ENCODE peak calls at places on chromosomes 4 and X, in eight cellular contexts. Q is neural crest cell; O is activated naive CD4-positive, alpha-beta T cell treated with anti-CD3 and anti-CD28 coated beads, Interleukin-2, amount 50 U/mL, for 16 hours; C is spleen; H is neural progenitor cell; V is cardiac septum; U is effector memory CD4-positive, alpha-beta T cell; Z is renal cortical epithelial cell. T is an unnamed sample.

GRCh38 chr4:89273741-89274141 is 33.9 kb downstream of the GPRIN3 start:
- DNase-seq in Q (no peak), O (no peak), C (no peak), H (no peak), V (no peak), U (no peak), Z (no peak), T (no peak)

GRCh38 chr4:123826896-123827295 is 430.3 kb downstream of the SPRY1 start:
- DNase-seq in Q (no peak), O (no peak), C (no peak), H (no peak), V (no peak), U (no peak), Z (no peak), T (no peak)

GRCh38 chr4:89216866-89217265 is 90.7 kb downstream of the GPRIN3 start:
- DNase-seq in Q (no peak), O (no peak), C (no peak), H (no peak), V (no peak), U (no peak), Z (no peak), T (no peak)

GRCh38 chrX:37077646-37078433 is 69.7 kb downstream of the FAM47C start:
- DNase-seq in Q (no peak), O (no peak), C (no peak), H (no peak), V (no peak), U (no peak), Z (no peak), T (no peak)

GRCh38 chr4:137614491-137614890 is 82.2 kb upstream of the PCDH18 start:
- DNase-seq in Q (no peak), O (no peak), C (no peak), H (no peak), V (no peak), U (no peak), Z (no peak), T (no peak)

GRCh38 chr4:154465085-154465484 is 26.5 kb downstream of the DCHS2 start:
- DNase-seq in Q (no peak), O (no peak), C (no peak), H (no peak), V (no peak), U (no peak), Z (no peak), T (no peak)

GRCh38 chr4:142549726-142550463 is 296.2 kb downstream of the INPP4B start:
- DNase-seq in Q (no peak), O (no peak), C (no peak), H (no peak), V (no peak), U (no peak), Z (peak; percentile 98), T (no peak)

GRCh38 chrX:39445336-39445735 is 644.1 kb downstream of the MID1IP1 start:
- DNase-seq in Q (peak; percentile 18), O (peak; percentile 42), C (no peak), H (peak; percentile 48), V (no peak), U (no peak), Z (no peak), T (peak; percentile 68)

GRCh38 chr4:142660728-142661127 is 185.4 kb downstream of the INPP4B start:
- DNase-seq in Q (no peak), O (no peak), C (no peak), H (no peak), V (no peak), U (no peak), Z (no peak), T (no peak)

GRCh38 chr4:39383690-39384089 is 17.5 kb upstream of the RFC1 start:
- DNase-seq in Q (no peak), O (no peak), C (no peak), H (no peak), V (no peak), U (no peak), Z (no peak), T (no peak)

GRCh38 chr4:112510468-112511293 is 5.3 kb downstream of the NEUROG2 start:
- DNase-seq in Q (no peak), O (no peak), C (no peak), H (peak; percentile 75), V (no peak), U (no peak), Z (no peak), T (no peak)

GRCh38 chrX:39052751-39053150 is 251.5 kb downstream of the MID1IP1 start:
- DNase-seq in Q (no peak), O (no peak), C (no peak), H (no peak), V (no peak), U (no peak), Z (no peak), T (no peak)

GRCh38 chr4:108333353-108333920 is 164.7 kb upstream of the LEF1 start:
- DNase-seq in Q (no peak), O (no peak), C (no peak), H (no peak), V (no peak), U (no peak), Z (no peak), T (no peak)

GRCh38 chr4:5753766-5754528 is 42.9 kb downstream of the EVC start:
- DNase-seq in Q (no peak), O (no peak), C (no peak), H (no peak), V (no peak), U (no peak), Z (peak; percentile 95), T (no peak)

GRCh38 chr4:138087181-138087714 is 154.9 kb downstream of the SLC7A11 start:
- DNase-seq in Q (no peak), O (no peak), C (no peak), H (no peak), V (no peak), U (no peak), Z (no peak), T (no peak)

GRCh38 chr4:94329933-94330332 is 12.7 kb downstream of the HPGDS start:
- DNase-seq in Q (no peak), O (no peak), C (no peak), H (no peak), V (no peak), U (no peak), Z (no peak), T (no peak)

GRCh38 chr4:127249066-127249766 is 383.5 kb upstream of the INTU start:
- DNase-seq in Q (no peak), O (no peak), C (no peak), H (no peak), V (no peak), U (no peak), Z (no peak), T (no peak)

GRCh38 chr4:88230953-88231835 is 53.2 kb downstream of the PPM1K start:
- DNase-seq in Q (no peak), O (no peak), C (no peak), H (no peak), V (no peak), U (no peak), Z (no peak), T (no peak)

GRCh38 chr4:3287271-3287971 is 5.4 kb upstream of the RGS12 start:
- DNase-seq in Q (no peak), O (no peak), C (no peak), H (no peak), V (peak; percentile 44), U (no peak), Z (no peak), T (no peak)

GRCh38 chr4:114264877-114265291 is 285.4 kb upstream of the ARSJ start:
- DNase-seq in Q (no peak), O (no peak), C (no peak), H (no peak), V (no peak), U (no peak), Z (peak; percentile 91), T (no peak)

GRCh38 chrX:22389544-22390243 is 117.0 kb downstream of the CBLL2 start:
- DNase-seq in Q (no peak), O (no peak), C (no peak), H (no peak), V (no peak), U (no peak), Z (peak; percentile 91), T (no peak)

GRCh38 chr4:94488667-94489066 is 36.9 kb downstream of the PDLIM5 start:
- DNase-seq in Q (no peak), O (no peak), C (no peak), H (no peak), V (no peak), U (no peak), Z (peak; percentile 93), T (no peak)

GRCh38 chr4:86357608-86358007 is 2.2 kb downstream of the MAPK10 start:
- DNase-seq in Q (no peak), O (no peak), C (no peak), H (no peak), V (no peak), U (no peak), Z (no peak), T (no peak)

GRCh38 chrX:55220119-55220794 is at the start of gene PAGE5:
- DNase-seq in Q (no peak), O (no peak), C (peak; percentile 50), H (no peak), V (no peak), U (no peak), Z (no peak), T (no peak)

GRCh38 chr4:80385397-80386280 is 50.1 kb downstream of the CFAP299 start:
- DNase-seq in Q (no peak), O (no peak), C (no peak), H (no peak), V (no peak), U (no peak), Z (no peak), T (no peak)

GRCh38 chr4:41535911-41536361 is 2.0 kb upstream of the LIMCH1 start:
- DNase-seq in Q (no peak), O (no peak), C (no peak), H (no peak), V (no peak), U (no peak), Z (no peak), T (no peak)

GRCh38 chr4:175705407-175705806 is 106.7 kb downstream of the GPM6A start:
- DNase-seq in Q (peak; percentile 39), O (no peak), C (no peak), H (peak; percentile 80), V (no peak), U (no peak), Z (no peak), T (no peak)

GRCh38 chrX:145484740-145485139 is 237.4 kb downstream of the SPANXN1 start:
- DNase-seq in Q (no peak), O (no peak), C (no peak), H (no peak), V (no peak), U (no peak), Z (no peak), T (no peak)

GRCh38 chr4:186701273-186701672 is 22.4 kb downstream of the FAT1 start:
- DNase-seq in Q (peak; percentile 41), O (no peak), C (no peak), H (peak; percentile 91), V (no peak), U (no peak), Z (peak; percentile 51), T (no peak)

GRCh38 chr4:99856166-99856565 is 38.1 kb downstream of the LAMTOR3 start:
- DNase-seq in Q (no peak), O (no peak), C (no peak), H (no peak), V (no peak), U (no peak), Z (peak; percentile 80), T (peak; percentile 47)

GRCh38 chr4:145805490-145805889 is 125.5 kb downstream of the C4orf51 start:
- DNase-seq in Q (no peak), O (no peak), C (no peak), H (no peak), V (no peak), U (no peak), Z (peak; percentile 89), T (no peak)

GRCh38 chrX:11059923-11060322 is 51.2 kb upstream of the HCCS start:
- DNase-seq in Q (no peak), O (no peak), C (no peak), H (no peak), V (no peak), U (no peak), Z (no peak), T (no peak)